ENCODE peak calls at places on chromosomes 1 and 21, in four cellular contexts. E, Y, N and Z are unnamed samples.

GRCh38 chr21:43771698-43772367 is 4.3 kb downstream of the CSTB start:
- DNase-seq in E (no peak), Y (no peak), N (no peak), Z (no peak)

GRCh38 chr1:180166436-180166800 is 11.7 kb downstream of the QSOX1 start:
- DNase-seq in E (no peak), Y (no peak), N (no peak), Z (no peak)

GRCh38 chr1:151562661-151563060 is 22.6 kb downstream of the TUFT1 start:
- DNase-seq in E (no peak), Y (no peak), N (no peak), Z (no peak)

GRCh38 chr21:46618738-46619369 is 14.0 kb upstream of the S100B start:
- DNase-seq in E (peak), Y (no peak), N (no peak), Z (no peak)

GRCh38 chr1:234065794-234066447 is 161.4 kb downstream of the SLC35F3 start:
- DNase-seq in E (peak), Y (peak), N (peak), Z (no peak)

GRCh38 chr1:26327956-26328362 is 10.2 kb downstream of the CD52 start:
- DNase-seq in E (no peak), Y (no peak), N (no peak), Z (no peak)

GRCh38 chr1:196701144-196701543 is 49.3 kb downstream of the CFH start:
- DNase-seq in E (no peak), Y (no peak), N (no peak), Z (no peak)

GRCh38 chr1:54227836-54228435 is 28.0 kb downstream of the MRPL37 start:
- DNase-seq in E (no peak), Y (no peak), N (no peak), Z (peak)

GRCh38 chr1:30328100-30328370 is 395.4 kb downstream of the MATN1 start:
- DNase-seq in E (no peak), Y (no peak), N (no peak), Z (no peak)

DNA sequence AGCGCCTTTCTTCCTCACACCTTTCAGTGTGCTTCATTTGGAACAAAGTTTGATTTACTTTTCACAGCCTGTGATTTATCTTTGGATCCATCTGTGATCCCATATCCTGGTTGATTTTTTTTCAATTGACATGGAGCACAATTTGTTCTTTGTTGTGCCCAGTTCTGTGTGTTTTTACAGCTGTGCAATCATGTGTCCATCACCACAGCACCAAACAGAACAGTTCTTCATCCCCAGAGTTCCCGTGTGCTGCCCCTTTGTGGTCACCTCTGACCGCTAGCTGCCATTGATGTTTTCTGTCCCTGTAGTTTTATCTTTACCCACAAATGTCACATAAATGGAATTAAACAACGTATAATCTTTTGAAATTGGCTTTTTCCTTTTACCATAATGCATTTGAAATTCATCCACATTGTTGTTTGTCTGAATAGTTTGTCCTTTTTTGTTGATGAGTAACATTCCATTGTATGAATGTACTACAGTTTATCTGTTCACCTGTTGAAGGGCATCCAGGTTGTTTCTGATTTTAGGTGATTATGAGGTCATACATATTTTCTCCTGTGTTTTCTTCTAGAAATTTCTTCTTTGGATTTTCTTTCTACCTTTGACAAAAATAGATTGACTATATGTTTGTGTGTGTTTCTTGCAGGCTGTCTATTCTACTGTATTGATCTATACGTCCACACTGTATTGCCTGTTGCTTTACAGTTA is 17.4 kb downstream of the MIGA1 start:
- DNase-seq in E (no peak), Y (no peak), N (no peak), Z (no peak)
- TF ChIP-seq CTCF in E (no peak), Y (no peak), N (no peak), Z (no peak)

GRCh38 chr1:19115082-19115808 is 94.8 kb downstream of the UBR4 start:
- DNase-seq in E (no peak), Y (no peak), N (no peak), Z (no peak)

GRCh38 chr1:19110266-19110927 is 99.7 kb downstream of the UBR4 start:
- DNase-seq in E (no peak), Y (no peak), N (no peak), Z (no peak)

GRCh38 chr1:19109545-19109944 is 100.5 kb downstream of the UBR4 start:
- DNase-seq in E (no peak), Y (no peak), N (no peak), Z (no peak)

DNA sequence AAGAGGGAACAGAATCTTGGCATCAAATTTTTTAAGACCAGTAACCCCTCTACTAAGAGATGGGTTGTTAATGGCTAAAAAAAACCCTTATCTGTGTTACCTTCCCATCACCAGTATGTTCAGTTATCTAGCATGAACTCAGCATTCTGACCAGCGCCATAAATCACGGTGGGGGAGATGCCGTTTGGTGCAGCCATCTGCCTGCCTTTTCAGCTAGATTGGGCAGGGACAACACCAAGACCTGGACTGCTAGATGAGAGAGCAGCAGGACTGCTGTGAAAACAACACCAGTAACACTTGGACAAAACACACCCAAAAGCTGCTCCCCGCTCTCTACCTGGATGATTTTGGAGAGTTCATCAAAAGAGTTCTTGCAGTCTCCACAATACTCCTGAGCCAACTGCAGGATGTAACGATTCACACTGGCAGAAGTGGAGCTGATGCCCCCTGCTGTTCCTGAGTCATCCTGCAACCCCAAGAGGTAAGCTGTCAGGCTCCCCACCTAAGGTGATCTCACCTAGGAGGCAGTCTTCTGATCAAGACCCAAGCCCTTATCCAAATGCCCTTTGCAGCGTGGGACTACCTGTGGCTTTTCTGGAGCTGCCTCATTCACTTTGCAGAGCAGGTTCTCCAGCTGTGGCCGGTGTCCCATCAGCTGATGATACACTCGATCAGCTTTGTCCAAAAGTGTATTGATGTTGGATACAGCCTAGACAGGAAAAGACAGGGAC is 96.5 kb downstream of the UBR4 start:
- DNase-seq in E (no peak), Y (peak), N (peak), Z (no peak)
- TF ChIP-seq CTCF in E (peak), Y (peak), N (peak), Z (peak)

GRCh38 chr1:3540876-3541275 is 70.4 kb downstream of the MEGF6 start:
- DNase-seq in E (no peak), Y (no peak), N (no peak), Z (no peak)
- TF ChIP-seq CTCF in E (no peak), Y (no peak), N (no peak), Z (no peak)

DNA sequence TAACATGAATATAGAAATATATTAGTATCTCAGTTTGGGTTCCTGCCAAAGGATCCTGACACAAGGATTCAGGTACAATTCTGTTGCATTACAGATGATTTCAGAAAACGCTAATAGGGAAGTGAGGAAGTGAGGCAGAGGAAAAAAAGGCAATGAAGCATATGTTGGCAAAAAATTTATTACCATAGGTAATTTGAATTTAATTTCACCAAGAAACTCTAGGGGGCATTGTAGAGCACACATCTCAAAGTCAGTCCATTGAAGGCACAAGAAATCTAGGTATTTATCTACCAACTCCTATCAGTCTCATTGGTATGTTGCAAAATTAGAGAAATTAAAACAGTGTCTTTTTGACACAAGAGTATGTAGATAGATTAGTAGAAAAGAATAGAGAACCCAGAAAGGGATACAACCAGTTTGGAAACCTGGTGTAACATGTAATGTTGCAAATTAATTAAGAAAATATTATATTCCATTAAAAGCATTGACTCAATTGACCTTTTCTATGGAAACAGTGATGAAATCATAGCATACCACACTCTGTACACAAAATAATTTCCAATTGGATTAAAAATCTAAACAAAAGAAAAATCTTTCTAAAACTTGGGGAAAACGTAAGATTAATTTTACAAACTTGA is 104.9 kb upstream of the SNX7 start:
- DNase-seq in E (peak), Y (no peak), N (peak), Z (no peak)
- TF ChIP-seq CTCF in E (peak), Y (peak), N (peak), Z (no peak)

DNA sequence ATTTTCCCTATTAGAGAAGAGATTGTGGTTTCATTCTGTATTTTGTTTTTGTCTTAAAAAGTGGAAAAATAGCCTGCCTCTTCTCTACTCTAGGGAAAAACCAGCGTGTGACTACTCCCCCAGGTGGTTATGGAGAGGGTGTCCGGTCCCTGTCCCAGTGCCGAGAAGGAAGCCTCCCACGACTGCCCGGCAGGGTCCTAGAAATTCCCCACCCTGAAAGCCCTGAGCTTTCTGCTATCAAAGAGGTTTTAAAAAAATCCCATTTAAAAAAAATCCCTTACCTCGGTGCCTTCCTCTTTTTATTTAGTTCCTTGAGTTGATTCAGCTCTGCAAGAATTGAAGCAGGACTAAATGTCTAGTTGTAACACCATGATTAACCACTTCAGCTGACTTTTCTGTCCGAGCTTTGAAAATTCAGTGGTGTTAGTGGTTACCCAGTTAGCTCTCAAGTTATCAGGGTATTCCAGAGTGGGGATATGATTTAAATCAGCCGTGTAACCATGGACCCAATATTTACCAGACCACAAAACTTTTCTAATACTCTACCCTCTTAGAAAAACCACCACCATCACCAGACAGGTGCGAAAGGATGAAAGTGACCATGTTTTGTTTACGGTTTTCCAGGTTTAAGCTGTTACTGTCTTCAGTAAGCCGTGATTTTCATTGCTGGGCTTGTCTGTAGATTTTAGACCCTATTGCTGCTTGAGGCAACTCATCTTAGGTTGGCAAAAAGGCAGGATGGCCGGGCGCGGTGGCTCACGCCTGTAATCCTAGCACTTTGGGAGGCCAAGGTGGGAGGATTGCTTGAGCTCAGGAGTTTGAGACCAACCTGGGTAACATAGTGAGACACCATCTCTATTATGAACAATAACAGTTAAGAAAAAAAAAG is 34.9 kb upstream of the TDRD10 start:
- DNase-seq in E (no peak), Y (no peak), N (no peak), Z (no peak)
- TF ChIP-seq CTCF in E (peak), Y (peak), N (peak), Z (no peak)

GRCh38 chr1:42035205-42035829 is 116.6 kb upstream of the HIVEP3 start:
- DNase-seq in E (no peak), Y (peak), N (no peak), Z (no peak)
- TF ChIP-seq CTCF in E (peak), Y (no peak), N (peak), Z (peak)

DNA sequence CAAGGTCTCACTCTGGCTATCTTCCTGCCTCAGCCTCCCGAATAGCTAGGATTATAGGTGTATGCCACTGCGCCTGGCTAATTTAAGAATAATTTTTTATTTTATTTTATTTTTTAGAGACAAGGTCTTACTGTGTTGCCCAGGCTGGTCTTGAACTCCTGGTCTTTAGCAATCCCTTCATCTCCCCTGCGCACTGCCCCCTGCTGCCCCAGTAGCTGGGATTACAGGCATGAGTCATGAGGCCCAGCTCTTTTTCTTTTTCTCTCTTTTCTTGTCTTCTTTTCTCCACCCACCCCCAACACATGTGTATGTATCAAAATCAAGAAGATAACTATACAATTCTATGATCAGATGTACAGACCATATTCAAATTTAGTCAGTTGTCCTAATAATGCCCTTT is 87.2 kb downstream of the PEX14 start:
- DNase-seq in E (no peak), Y (no peak), N (no peak), Z (no peak)
- TF ChIP-seq CTCF in E (peak), Y (no peak), N (peak), Z (no peak)

GRCh38 chr1:168627370-168627769 is 51.0 kb downstream of the XCL1 start:
- DNase-seq in E (no peak), Y (no peak), N (no peak), Z (no peak)

GRCh38 chr1:168626326-168626725 is 49.9 kb downstream of the XCL1 start:
- DNase-seq in E (no peak), Y (no peak), N (no peak), Z (peak)

GRCh38 chr1:168621356-168621755 is 45.0 kb downstream of the XCL1 start:
- DNase-seq in E (no peak), Y (no peak), N (no peak), Z (no peak)

GRCh38 chr1:168623838-168624237 is 47.4 kb downstream of the XCL1 start:
- DNase-seq in E (no peak), Y (no peak), N (no peak), Z (no peak)

GRCh38 chr1:168623003-168623828 is 46.8 kb downstream of the XCL1 start:
- DNase-seq in E (peak), Y (no peak), N (peak), Z (no peak)
- TF ChIP-seq CTCF in E (no peak), Y (no peak), N (no peak), Z (no peak)

GRCh38 chr21:40841524-40842196 is 5.3 kb downstream of the DSCAM start:
- DNase-seq in E (no peak), Y (peak), N (no peak), Z (no peak)
- TF ChIP-seq CTCF in E (peak), Y (peak), N (no peak), Z (no peak)